ENCODE peak calls at places on chromosomes 12 and 14, in seven cellular contexts. C is HEK293T; B is stimulated activated CD8-positive, alpha-beta memory T cell treated with anti-CD3 and anti-CD28 coated beads, Interleukin-15, amount 100 ng/mL, for 24 hours; M is T47D; Y is ureter; R is immature natural killer cell; U is frontal cortex. F is an unnamed sample.
A peak's percentile ranks its signal among the peaks of the same experiment; 100 is the strongest.

GRCh38 chr12:46370792-46371717 is 1.5 kb downstream of the SLC38A2 start:
- DNase-seq in C (peak; percentile 90), U (peak; percentile 95), R (peak; percentile 95), M (peak; percentile 92), Y (peak; percentile 93), B (peak; percentile 92), F (peak; percentile 94)

GRCh38 chr12:127774828-127775227 is 492.1 kb upstream of the TMEM132C start:
- DNase-seq in Y (no peak), M (no peak), C (no peak), R (no peak), U (no peak), B (no peak), F (no peak)

GRCh38 chr12:120066341-120066740 is 50.2 kb downstream of the RAB35 start:
- DNase-seq in Y (no peak), R (no peak), C (no peak), B (no peak), U (no peak), M (no peak), F (no peak)

GRCh38 chr12:98635657-98636323 is 8.8 kb downstream of the IKBIP start:
- DNase-seq in M (no peak), B (no peak), Y (no peak), R (no peak), U (no peak), C (no peak), F (peak; percentile 23)

GRCh38 chr14:81234268-81234667 is 13.5 kb upstream of the GTF2A1 start:
- DNase-seq in C (no peak), B (no peak), M (no peak), R (no peak), Y (no peak), U (no peak), F (no peak)

GRCh38 chr12:25997401-25997973 is 39.0 kb downstream of the RASSF8 start:
- DNase-seq in M (no peak), U (no peak), B (no peak), C (no peak), R (no peak), Y (no peak), F (peak; percentile 32)

GRCh38 chr12:30286345-30286926 is 409.2 kb downstream of the IPO8 start:
- DNase-seq in B (no peak), Y (no peak), M (peak; percentile 22), R (no peak), C (no peak), U (no peak), F (peak; percentile 43)

GRCh38 chr12:55995366-55995765 is 1.7 kb upstream of the SUOX start:
- DNase-seq in R (no peak), C (no peak), B (no peak), M (no peak), U (no peak), Y (no peak), F (no peak)

GRCh38 chr12:42625611-42626010 is 36.1 kb upstream of the PRICKLE1 start:
- DNase-seq in M (no peak), Y (no peak), B (no peak), R (no peak), C (no peak), U (no peak), F (no peak)

F was measured in iPS-NIHi11.